ENCODE peak calls at places on chromosomes 3 and 15, in five cellular contexts. D is suprapubic skin, F is transverse colon, A is HepG2, B is H1. I is an unnamed sample.

GRCh38 chr15:34122771-34123183 is 20.9 kb downstream of the PGBD4 start:
- DNase-seq in D (no peak), F (no peak), A (peak), B (no peak), I (no peak)

GRCh38 chr3:66336358-66336766 is 115.6 kb downstream of the SLC25A26 start:
- DNase-seq in D (no peak), F (no peak), A (no peak), B (no peak), I (no peak)

GRCh38 chr15:78353093-78353492 is 12.9 kb downstream of the CRABP1 start:
- DNase-seq in D (no peak), F (no peak), A (peak), B (no peak), I (no peak)

GRCh38 chr3:14620512-14620911 is 31.1 kb upstream of the CCDC174 start:
- DNase-seq in D (no peak), F (no peak), A (no peak), B (no peak), I (no peak)

GRCh38 chr3:44612678-44613077 is 12.2 kb upstream of the ZNF197 start:
- DNase-seq in D (no peak), F (no peak), A (no peak), B (no peak), I (no peak)

GRCh38 chr15:99052205-99052604 is 44.6 kb upstream of the PGPEP1L start:
- DNase-seq in D (no peak), F (no peak), A (no peak), B (no peak), I (no peak)

GRCh38 chr3:16147226-16147625 is 27.3 kb upstream of the GALNT15 start:
- DNase-seq in D (no peak), F (no peak), A (no peak), B (no peak), I (no peak)

GRCh38 chr3:139355937-139356336 is 12.1 kb downstream of the MRPS22 start:
- DNase-seq in D (no peak), F (no peak), A (no peak), B (no peak), I (no peak)

GRCh38 chr15:36671017-36671416 is 91.6 kb downstream of the CDIN1 start:
- DNase-seq in D (no peak), F (no peak), A (no peak), B (no peak), I (no peak)

GRCh38 chr15:28107111-28107893 is 8.2 kb upstream of the OCA2 start:
- DNase-seq in D (peak), F (no peak), A (no peak), B (peak), I (peak)

GRCh38 chr15:61749169-61749568 is 311.1 kb downstream of the VPS13C start:
- DNase-seq in D (no peak), F (no peak), A (no peak), B (no peak), I (no peak)

GRCh38 chr3:71087109-71088018 is 496.2 kb downstream of the FOXP1 start:
- DNase-seq in D (no peak), F (no peak), A (peak), B (no peak), I (no peak)

GRCh38 chr15:89820651-89821611 is 6.3 kb upstream of the ANPEP start:
- DNase-seq in D (no peak), F (no peak), A (no peak), B (no peak), I (peak)

GRCh38 chr3:188854395-188855149 is 317.2 kb upstream of the TPRG1 start:
- DNase-seq in D (no peak), F (no peak), A (no peak), B (no peak), I (no peak)

GRCh38 chr3:189276481-189277190 is 104.9 kb downstream of the TPRG1 start:
- DNase-seq in D (no peak), F (peak), A (no peak), B (no peak), I (no peak)

GRCh38 chr15:60713096-60714084 is 234.4 kb upstream of the ICE2 start:
- DNase-seq in D (no peak), F (no peak), A (no peak), B (no peak), I (no peak)

GRCh38 chr15:65912235-65912634 is 42.9 kb downstream of the RAB11A start:
- DNase-seq in D (no peak), F (no peak), A (no peak), B (no peak), I (no peak)

GRCh38 chr15:80562033-80562432 is 133.1 kb upstream of the ABHD17C start:
- DNase-seq in D (no peak), F (no peak), A (no peak), B (no peak), I (no peak)

GRCh38 chr3:169641167-169641566 is 22.3 kb downstream of the MECOM start:
- DNase-seq in D (no peak), F (peak), A (no peak), B (no peak), I (no peak)

GRCh38 chr15:39684215-39684614 is 98.4 kb downstream of the FSIP1 start:
- DNase-seq in D (no peak), F (no peak), A (no peak), B (no peak), I (no peak)

GRCh38 chr15:39685999-39686613 is 96.5 kb downstream of the FSIP1 start:
- DNase-seq in D (no peak), F (peak), A (peak), B (no peak), I (no peak)

GRCh38 chr15:39691229-39691628 is 91.4 kb downstream of the FSIP1 start:
- DNase-seq in D (no peak), F (no peak), A (no peak), B (no peak), I (no peak)

GRCh38 chr15:39685367-39685766 is 97.3 kb downstream of the FSIP1 start:
- DNase-seq in D (no peak), F (no peak), A (no peak), B (no peak), I (no peak)

DNA sequence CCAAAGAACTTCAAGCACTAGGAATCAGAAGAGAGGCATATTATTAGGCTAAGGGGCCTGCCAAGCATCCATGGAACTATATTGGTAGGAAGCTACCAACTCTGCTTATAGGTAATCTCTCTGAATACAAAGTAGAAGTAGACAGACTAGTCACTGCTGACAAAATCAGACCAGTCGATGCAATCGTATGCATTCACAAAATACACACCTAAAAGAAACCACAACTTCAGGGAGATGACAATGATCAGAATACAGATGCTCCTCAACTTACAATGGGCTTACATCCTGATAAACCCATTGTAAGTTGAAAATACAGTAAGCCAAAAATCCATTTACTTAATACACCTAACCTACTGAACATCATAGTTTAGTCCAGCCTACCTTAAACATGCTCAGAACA is 94.7 kb downstream of the FSIP1 start:
- DNase-seq in D (no peak), F (no peak), A (no peak), B (no peak), I (no peak)
- TF ChIP-seq POLR2AphosphoS5 in D (no peak), F (no peak), A (no peak), B (no peak), I (no peak)

GRCh38 chr15:96361309-96362000 is 31.0 kb downstream of the NR2F2 start:
- DNase-seq in D (no peak), F (no peak), A (no peak), B (peak), I (no peak)
- H3K4me3 ChIP-seq in D (peak), F (no peak), A (no peak), B (peak), I (peak)

GRCh38 chr15:44243146-44243545 is 45.4 kb upstream of the GOLM2 start:
- DNase-seq in D (no peak), F (no peak), A (no peak), B (no peak), I (no peak)

GRCh38 chr15:44246521-44247268 is 41.8 kb upstream of the GOLM2 start:
- DNase-seq in D (no peak), F (no peak), A (no peak), B (no peak), I (no peak)

DNA sequence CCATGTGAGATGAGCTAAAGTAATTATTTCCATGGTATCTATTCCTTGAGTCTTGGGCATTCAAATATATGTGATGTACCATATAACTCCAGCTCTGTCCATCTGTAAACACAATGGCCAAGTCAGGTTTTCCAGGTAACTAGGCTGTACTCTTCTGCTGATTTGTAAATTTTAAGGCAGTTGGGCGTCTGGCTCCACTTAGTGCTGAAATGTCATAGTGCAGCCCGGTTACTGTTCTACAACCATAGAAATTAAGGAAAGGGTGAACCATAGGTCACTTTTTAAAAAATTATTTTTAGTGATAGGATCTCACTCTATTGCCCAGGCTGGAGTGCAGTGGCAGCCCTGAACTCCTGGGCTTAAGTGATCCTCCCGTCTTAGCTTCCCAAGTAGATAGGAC is 44.7 kb upstream of the GOLM2 start:
- DNase-seq in D (no peak), F (no peak), A (no peak), B (no peak), I (no peak)
- TF ChIP-seq POLR2AphosphoS5 in D (no peak), F (no peak), A (no peak), B (no peak), I (no peak)

GRCh38 chr15:58052334-58052733 is 13.2 kb downstream of the ALDH1A2 start:
- DNase-seq in D (no peak), F (no peak), A (no peak), B (no peak), I (no peak)

GRCh38 chr15:58047149-58047548 is 18.4 kb downstream of the ALDH1A2 start:
- DNase-seq in D (no peak), F (no peak), A (no peak), B (no peak), I (no peak)

GRCh38 chr15:58046467-58046866 is 19.0 kb downstream of the ALDH1A2 start:
- DNase-seq in D (no peak), F (no peak), A (no peak), B (no peak), I (no peak)

GRCh38 chr15:58048261-58048660 is 17.2 kb downstream of the ALDH1A2 start:
- DNase-seq in D (no peak), F (no peak), A (no peak), B (no peak), I (no peak)

GRCh38 chr15:58049520-58050227 is 15.8 kb downstream of the ALDH1A2 start:
- DNase-seq in D (no peak), F (no peak), A (no peak), B (no peak), I (no peak)
- H3K4me3 ChIP-seq in D (no peak), F (no peak), A (no peak), B (peak), I (no peak)

GRCh38 chr15:45397116-45397665 is 18.8 kb upstream of the GATM start:
- DNase-seq in D (no peak), F (no peak), A (no peak), B (no peak), I (no peak)

GRCh38 chr15:45399381-45400212 is 21.3 kb upstream of the GATM start:
- DNase-seq in D (no peak), F (no peak), A (peak), B (no peak), I (no peak)

GRCh38 chr15:45401665-45402161 is 23.4 kb upstream of the GATM start:
- DNase-seq in D (no peak), F (peak), A (no peak), B (no peak), I (no peak)

GRCh38 chr15:45402955-45403892 is 24.9 kb upstream of the GATM start:
- DNase-seq in D (peak), F (peak), A (no peak), B (peak), I (peak)

DNA sequence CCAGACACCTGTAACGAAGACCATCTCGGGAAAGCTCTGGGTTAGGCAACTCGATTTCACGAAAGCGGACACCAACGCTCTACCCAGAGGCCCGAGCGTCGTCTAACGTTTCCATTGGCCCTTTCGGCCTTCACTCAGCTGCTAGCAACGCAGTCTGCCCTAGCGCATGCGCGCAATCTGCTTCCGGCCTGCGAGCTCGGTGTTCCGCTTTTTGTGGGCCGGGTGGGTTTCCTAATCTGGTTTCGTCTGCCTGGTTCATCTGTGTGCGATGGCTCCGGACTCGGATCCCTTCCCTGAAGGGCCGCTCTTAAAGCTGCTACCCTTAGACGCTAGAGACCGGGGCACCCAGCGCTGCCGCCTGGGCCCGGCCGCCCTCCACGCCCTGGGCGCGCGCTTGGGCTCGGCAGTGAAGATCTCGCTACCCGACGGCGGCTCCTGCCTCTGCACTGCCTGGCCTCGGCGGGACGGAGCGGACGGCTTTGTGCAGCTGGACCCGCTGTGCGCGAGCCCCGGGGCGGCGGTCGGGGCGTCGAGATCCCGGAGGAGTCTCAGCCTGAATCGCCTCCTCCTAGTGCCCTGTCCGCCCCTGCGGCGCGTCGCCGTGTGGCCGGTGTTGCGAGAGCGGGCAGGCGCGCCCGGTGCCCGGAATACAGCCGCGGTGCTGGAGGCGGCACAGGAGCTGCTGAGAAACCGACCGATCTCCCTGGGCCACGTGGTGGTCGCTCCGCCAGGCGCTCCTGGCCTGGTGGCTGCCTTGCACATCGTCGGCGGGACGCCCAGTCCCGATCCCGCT is 24.0 kb upstream of the GATM start:
- DNase-seq in D (peak), F (peak), A (peak), B (peak), I (peak)
- TF ChIP-seq POLR2AphosphoS5 in D (peak), F (peak), A (peak), B (peak), I (peak)

DNA sequence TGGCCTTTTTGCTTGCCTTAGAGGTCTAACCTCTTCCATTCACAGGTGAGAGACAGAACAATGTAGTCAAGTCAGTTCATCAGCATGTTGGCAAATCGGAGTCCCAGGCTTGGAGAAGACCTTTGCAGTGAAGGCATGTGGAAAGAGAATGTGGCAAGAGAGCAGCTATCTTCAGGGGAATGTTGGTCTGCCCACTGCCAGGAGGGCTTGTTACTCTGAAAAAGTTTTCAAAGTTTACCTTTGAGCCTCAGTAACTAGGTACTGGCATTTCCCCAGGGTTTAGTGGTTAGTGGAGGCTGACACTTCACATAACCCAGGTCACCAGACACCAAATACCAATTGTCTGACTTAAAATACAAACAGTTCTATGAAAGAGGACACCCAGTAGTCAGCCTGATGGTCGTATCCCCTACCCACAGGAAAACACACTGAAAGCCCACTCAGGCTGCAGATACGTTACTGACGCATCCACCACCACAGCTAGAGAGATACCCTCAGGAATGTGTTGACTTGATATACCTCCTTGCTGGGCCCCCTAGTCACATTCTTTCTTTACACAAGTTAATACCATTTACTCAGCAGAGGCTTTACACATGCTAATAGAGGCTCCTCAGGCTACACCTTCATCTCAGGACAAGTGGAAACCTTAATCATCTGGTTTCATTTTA is 9.7 kb upstream of the ARID3B start:
- DNase-seq in D (no peak), F (no peak), A (peak), B (peak), I (no peak)
- H3K4me3 ChIP-seq in D (no peak), F (no peak), A (no peak), B (peak), I (no peak)

GRCh38 chr3:52513281-52513680 is 18.1 kb downstream of the STAB1 start:
- DNase-seq in D (no peak), F (no peak), A (no peak), B (no peak), I (no peak)

GRCh38 chr3:52512105-52512504 is 17.0 kb downstream of the STAB1 start:
- DNase-seq in D (no peak), F (no peak), A (no peak), B (no peak), I (no peak)

GRCh38 chr3:52514576-52514975 is 19.1 kb downstream of the NT5DC2 start:
- DNase-seq in D (no peak), F (no peak), A (no peak), B (no peak), I (no peak)

GRCh38 chr3:52511509-52511908 is 16.4 kb downstream of the STAB1 start:
- DNase-seq in D (no peak), F (no peak), A (no peak), B (no peak), I (no peak)

DNA sequence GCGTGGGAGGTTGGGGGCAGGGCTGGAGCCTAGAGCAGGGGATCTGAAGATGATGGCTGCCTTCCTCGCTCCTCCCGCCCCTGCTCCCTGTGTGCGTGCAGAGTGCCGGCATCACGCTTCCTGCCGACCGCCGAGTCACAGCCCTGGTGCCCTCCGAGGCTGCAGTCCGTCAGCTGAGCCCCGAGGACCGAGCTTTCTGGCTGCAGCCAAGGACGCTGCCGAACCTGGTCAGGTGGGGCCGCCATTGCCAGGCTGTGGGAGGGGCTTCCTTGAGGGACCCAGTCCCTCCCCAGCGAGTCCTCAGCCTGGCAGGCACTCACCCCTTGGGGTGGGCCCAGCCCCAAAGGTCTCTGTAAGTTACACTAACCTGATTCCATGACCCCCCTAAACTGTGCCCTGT is 17.6 kb downstream of the STAB1 start:
- DNase-seq in D (no peak), F (no peak), A (no peak), B (no peak), I (no peak)
- TF ChIP-seq POLR2AphosphoS5 in D (no peak), F (no peak), A (no peak), B (no peak), I (peak)

I was measured in spleen.